ENCODE peak calls at places on chromosome 6, in nine cellular contexts. W, C, H, F, K, U, B, Z and O are unnamed samples.
A peak's percentile ranks its signal among the peaks of the same experiment; 100 is the strongest.

GRCh38 chr6:13294499-13295069 is 33.8 kb downstream of the TBC1D7 start:
- DNase-seq in U (no peak), F (no peak), K (no peak), Z (no peak), C (no peak), B (no peak), H (no peak), W (no peak), O (no peak)

GRCh38 chr6:143264996-143265734 is 185.3 kb downstream of the ADAT2 start:
- DNase-seq in W (no peak), K (no peak), Z (no peak), F (no peak), B (no peak), C (no peak), U (no peak), H (no peak), O (no peak)

GRCh38 chr6:1593958-1594314 is 15.8 kb upstream of the FOXC1 start:
- DNase-seq in U (no peak), K (no peak), W (no peak), Z (peak; percentile 35), B (no peak), F (no peak), C (no peak), H (no peak), O (no peak)

GRCh38 chr6:115360602-115361325 is 699.9 kb downstream of the FRK start:
- DNase-seq in W (no peak), C (no peak), K (no peak), F (no peak), H (no peak), B (no peak), U (no peak), Z (no peak), O (no peak)

GRCh38 chr6:106918128-106918527 is 56.4 kb downstream of the CD24 start:
- DNase-seq in K (no peak), U (no peak), F (no peak), B (no peak), H (no peak), W (no peak), Z (no peak), C (no peak), O (no peak)

GRCh38 chr6:69090132-69090531 is 455.1 kb downstream of the ADGRB3 start:
- DNase-seq in B (no peak), F (no peak), K (no peak), Z (no peak), U (peak; percentile 36), H (no peak), C (no peak), W (no peak), O (no peak)

GRCh38 chr6:5582758-5583157 is 321.4 kb downstream of the FARS2 start:
- DNase-seq in Z (no peak), H (no peak), U (peak; percentile 7), K (no peak), F (no peak), B (no peak), C (no peak), W (no peak), O (no peak)

GRCh38 chr6:27863962-27864905 is 48.0 kb downstream of the OR2B2 start:
- DNase-seq in W (no peak), H (peak; percentile 31), K (no peak), B (no peak), C (peak; percentile 65), U (peak; percentile 34), F (no peak), Z (no peak), O (no peak)

GRCh38 chr6:26195924-26196845 is 109.0 kb downstream of the HFE start:
- DNase-seq in K (no peak), U (peak; percentile 20), F (peak; percentile 5), W (no peak), C (peak; percentile 54), Z (peak; percentile 27), H (no peak), B (no peak), O (no peak)

GRCh38 chr6:112879920-112880413 is 532.8 kb downstream of the RFPL4B start:
- DNase-seq in U (no peak), Z (no peak), B (no peak), C (peak; percentile 3), F (no peak), K (peak; percentile 81), H (no peak), W (peak; percentile 83), O (no peak)

GRCh38 chr6:111605100-111605748 is 454 bp downstream of the TRAF3IP2 start:
- DNase-seq in W (peak; percentile 64), C (peak; percentile 71), F (peak; percentile 84), H (peak; percentile 23), Z (peak; percentile 54), B (peak; percentile 83), K (no peak), U (peak; percentile 97), O (peak; percentile 45)

GRCh38 chr6:35083507-35083906 is 57.6 kb downstream of the TCP11 start:
- DNase-seq in F (no peak), H (no peak), U (no peak), W (no peak), Z (no peak), C (no peak), K (no peak), B (no peak), O (no peak)

GRCh38 chr6:165443462-165443861 is 134.1 kb upstream of the C6orf118 start:
- DNase-seq in C (no peak), H (no peak), B (no peak), F (no peak), K (no peak), U (no peak), Z (no peak), W (no peak), O (no peak)

GRCh38 chr6:165441176-165441575 is 131.8 kb upstream of the C6orf118 start:
- DNase-seq in B (no peak), K (no peak), W (no peak), C (no peak), F (no peak), Z (no peak), U (no peak), H (no peak), O (no peak)

GRCh38 chr6:165439928-165440554 is 130.6 kb upstream of the C6orf118 start:
- DNase-seq in C (peak; percentile 7), K (no peak), B (no peak), Z (peak; percentile 8), H (no peak), F (peak; percentile 6), W (no peak), U (peak; percentile 89), O (no peak)
- TF ChIP-seq CTCF in C (peak; percentile 33), K (peak; percentile 75), B (peak; percentile 66), Z (peak; percentile 49), H (no peak), F (peak; percentile 69), W (no peak), U (peak; percentile 51), O (peak; percentile 54)

DNA sequence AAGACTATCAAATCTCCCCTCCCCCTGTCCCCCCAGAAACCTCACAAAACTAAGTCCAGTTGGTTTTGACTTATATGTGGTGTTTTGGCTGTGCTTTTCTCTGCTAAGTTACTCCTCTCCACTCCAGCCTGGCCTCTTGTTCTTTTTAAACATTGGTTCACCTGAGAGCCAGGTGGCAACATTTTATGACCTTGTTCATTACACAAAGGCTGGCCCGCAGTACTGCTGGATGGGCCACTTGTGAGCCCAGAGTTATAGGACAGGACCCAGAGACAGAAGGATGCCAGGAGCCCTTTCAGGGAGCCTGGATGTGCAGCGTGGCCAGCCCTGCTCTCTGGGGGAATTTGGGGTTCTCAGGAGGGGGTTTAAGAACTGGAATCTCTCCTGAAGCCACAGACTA is 90.0 kb downstream of the RAMACL start:
- DNase-seq in U (no peak), W (no peak), F (no peak), H (no peak), K (no peak), B (no peak), Z (no peak), C (no peak), O (no peak)
- TF ChIP-seq CTCF in U (no peak), W (no peak), F (no peak), H (no peak), K (no peak), B (no peak), Z (no peak), C (no peak), O (no peak)

GRCh38 chr6:91083226-91083625 is 496.4 kb upstream of the MAP3K7 start:
- DNase-seq in W (no peak), K (no peak), H (no peak), F (no peak), B (no peak), U (peak; percentile 5), C (no peak), Z (no peak), O (no peak)

GRCh38 chr6:91094341-91094740 is 507.5 kb upstream of the MAP3K7 start:
- DNase-seq in Z (no peak), B (no peak), K (no peak), U (no peak), H (no peak), W (no peak), C (no peak), F (no peak), O (no peak)

GRCh38 chr6:91087864-91088263 is 501.0 kb upstream of the MAP3K7 start:
- DNase-seq in H (no peak), Z (no peak), F (no peak), U (no peak), K (no peak), B (no peak), C (no peak), W (no peak), O (no peak)

GRCh38 chr6:91088976-91089375 is 502.1 kb upstream of the MAP3K7 start:
- DNase-seq in Z (no peak), U (no peak), F (no peak), B (no peak), H (no peak), C (no peak), W (no peak), K (no peak), O (no peak)

GRCh38 chr6:91088515-91088914 is 501.6 kb upstream of the MAP3K7 start:
- DNase-seq in Z (no peak), B (no peak), W (no peak), H (no peak), U (no peak), F (no peak), C (no peak), K (no peak), O (no peak)
- TF ChIP-seq CTCF in Z (no peak), B (no peak), W (no peak), H (no peak), U (no peak), F (no peak), C (no peak), K (no peak), O (no peak)

GRCh38 chr6:128554302-128554701 is 33.9 kb upstream of the PTPRK start:
- DNase-seq in C (no peak), W (no peak), F (no peak), H (no peak), U (peak; percentile 52), K (no peak), B (no peak), Z (no peak), O (no peak)
- TF ChIP-seq CTCF in C (no peak), W (no peak), F (peak; percentile 47), H (no peak), U (peak; percentile 27), K (peak; percentile 14), B (peak; percentile 29), Z (peak; percentile 51), O (no peak)

GRCh38 chr6:168050861-168051586 is 28.0 kb downstream of the FRMD1 start:
- DNase-seq in C (no peak), W (peak; percentile 58), F (no peak), U (peak; percentile 34), H (no peak), K (no peak), B (no peak), Z (no peak), O (no peak)
- TF ChIP-seq CTCF in C (no peak), W (peak; percentile 25), F (no peak), U (peak; percentile 10), H (no peak), K (no peak), B (no peak), Z (no peak), O (no peak)